ENCODE peak calls at places on chromosomes 1 and 21, in ten cellular contexts. U, R, V, Y, Q, A, W, T, P and C are unnamed samples.

GRCh38 chr21:29938968-29939858 is 583 bp downstream of the GRIK1 start:
- DNase-seq in Q (peak; percentile 20), P (no peak), Y (no peak), T (peak; percentile 39), V (no peak), W (no peak), A (no peak), R (no peak), U (no peak), C (no peak)

GRCh38 chr1:216221260-216221700 is 202.0 kb downstream of the USH2A start:
- DNase-seq in Y (peak; percentile 71), A (peak; percentile 75), P (peak; percentile 62), Q (peak; percentile 82), U (peak; percentile 59), R (peak; percentile 24), T (no peak), W (peak; percentile 51), V (no peak), C (peak; percentile 74)

GRCh38 chr1:74392848-74393247 is 119.6 kb downstream of the LRRC53 start:
- DNase-seq in Q (no peak), U (no peak), P (no peak), V (no peak), T (no peak), A (no peak), R (no peak), W (no peak), Y (no peak), C (no peak)

GRCh38 chr1:201169971-201170532 is 15.8 kb upstream of the TMEM9 start:
- DNase-seq in V (no peak), Q (no peak), T (no peak), R (no peak), U (no peak), Y (peak; percentile 42), A (no peak), W (no peak), P (no peak), C (no peak)

GRCh38 chr1:17591814-17592430 is 52.4 kb downstream of the ARHGEF10L start:
- DNase-seq in R (no peak), P (no peak), V (no peak), A (no peak), U (no peak), Y (no peak), Q (no peak), T (no peak), W (no peak), C (no peak)

GRCh38 chr1:17520041-17520440 is 19.5 kb upstream of the ARHGEF10L start:
- DNase-seq in Q (no peak), A (peak; percentile 15), V (no peak), T (no peak), U (no peak), Y (peak; percentile 83), W (no peak), R (no peak), P (no peak), C (no peak)

GRCh38 chr1:206651958-206652890 is 16.9 kb downstream of the DYRK3 start:
- DNase-seq in Q (peak; percentile 30), V (no peak), P (no peak), R (no peak), A (no peak), U (no peak), Y (no peak), W (no peak), T (no peak), C (no peak)

GRCh38 chr1:157326173-157326859 is 188.1 kb upstream of the ETV3 start:
- DNase-seq in T (no peak), Y (no peak), U (no peak), A (no peak), Q (no peak), R (no peak), W (no peak), V (no peak), P (no peak), C (no peak)

GRCh38 chr1:202713110-202713509 is 2.9 kb upstream of the SYT2 start:
- DNase-seq in U (no peak), R (no peak), W (no peak), P (no peak), A (peak; percentile 17), Q (no peak), V (no peak), Y (no peak), T (no peak), C (no peak)

GRCh38 chr1:43453442-43454269 is at the start of gene HYI:
- DNase-seq in U (peak; percentile 82), T (peak; percentile 91), W (peak; percentile 68), A (peak; percentile 83), Q (peak; percentile 93), R (peak; percentile 79), P (peak; percentile 52), V (peak; percentile 54), Y (peak; percentile 89), C (peak; percentile 83)

GRCh38 chr1:102045752-102046151 is 49.0 kb upstream of the OLFM3 start:
- DNase-seq in T (no peak), V (no peak), Y (peak; percentile 95), W (no peak), U (no peak), A (peak; percentile 7), P (no peak), R (no peak), Q (no peak), C (no peak)

GRCh38 chr1:4483031-4483625 is 171.3 kb upstream of the AJAP1 start:
- DNase-seq in W (no peak), U (no peak), R (no peak), A (no peak), Q (no peak), P (no peak), Y (no peak), V (no peak), T (no peak), C (no peak)

GRCh38 chr1:153922076-153922837 is 515 bp downstream of the GATAD2B start:
- DNase-seq in R (peak; percentile 82), T (no peak), W (peak; percentile 73), Y (no peak), U (no peak), A (no peak), V (peak; percentile 54), Q (peak; percentile 58), P (peak; percentile 90), C (no peak)

GRCh38 chr1:92446546-92446945 is 40.2 kb downstream of the GFI1 start:
- DNase-seq in R (no peak), Y (no peak), P (no peak), W (no peak), V (no peak), U (no peak), Q (peak; percentile 39), T (no peak), A (peak; percentile 21), C (peak; percentile 6)

GRCh38 chr1:173478099-173478555 is 992 bp downstream of the PRDX6 start:
- DNase-seq in P (no peak), W (peak; percentile 51), A (peak; percentile 48), R (no peak), V (no peak), T (peak; percentile 64), U (no peak), Y (peak; percentile 59), Q (peak; percentile 93), C (no peak)